ENCODE peak calls at places on chromosome 21, in four cellular contexts. One of them, this sample, is unnamed.

GRCh38 chr21:40186036-40186435 is 318.8 kb downstream of the PCP4 start:
- DNase-seq in aorta: no peak
- DNase-seq in D341Med: no peak
- DNase-seq in CD4-positive, alpha-beta memory T cell: no peak
- DNase-seq in this sample: peak

GRCh38 chr21:42040411-42041180 is 30.4 kb upstream of the ZBTB21 start:
- DNase-seq in aorta: peak
- DNase-seq in D341Med: no peak
- DNase-seq in CD4-positive, alpha-beta memory T cell: no peak
- DNase-seq in this sample: peak

GRCh38 chr21:14306143-14306907 is 76.6 kb downstream of the HSPA13 start:
- DNase-seq in aorta: no peak
- DNase-seq in D341Med: no peak
- DNase-seq in CD4-positive, alpha-beta memory T cell: no peak
- DNase-seq in this sample: peak

GRCh38 chr21:38219049-38219628 is 37.7 kb upstream of the KCNJ15 start:
- DNase-seq in aorta: peak
- DNase-seq in D341Med: peak
- DNase-seq in CD4-positive, alpha-beta memory T cell: peak
- DNase-seq in this sample: peak

GRCh38 chr21:37088196-37088595 is 15.1 kb downstream of the TTC3 start:
- DNase-seq in aorta: no peak
- DNase-seq in D341Med: no peak
- DNase-seq in CD4-positive, alpha-beta memory T cell: no peak
- DNase-seq in this sample: no peak

GRCh38 chr21:39182484-39183271 is 573 bp downstream of the PSMG1 start:
- DNase-seq in aorta: no peak
- DNase-seq in D341Med: no peak
- DNase-seq in CD4-positive, alpha-beta memory T cell: no peak
- DNase-seq in this sample: peak

GRCh38 chr21:38434913-38435533 is 63.3 kb downstream of the ERG start:
- DNase-seq in aorta: no peak
- DNase-seq in D341Med: no peak
- DNase-seq in CD4-positive, alpha-beta memory T cell: no peak
- DNase-seq in this sample: peak

GRCh38 chr21:45818276-45818903 is 163.2 kb upstream of the COL6A1 start:
- DNase-seq in aorta: no peak
- DNase-seq in D341Med: peak
- DNase-seq in CD4-positive, alpha-beta memory T cell: no peak
- DNase-seq in this sample: no peak

GRCh38 chr21:43364851-43365424 is 62.0 kb downstream of the SIK1 start:
- DNase-seq in aorta: no peak
- DNase-seq in D341Med: no peak
- DNase-seq in CD4-positive, alpha-beta memory T cell: no peak
- DNase-seq in this sample: no peak

GRCh38 chr21:41135715-41136114 is 32.2 kb upstream of the BACE2 start:
- DNase-seq in aorta: no peak
- DNase-seq in D341Med: no peak
- DNase-seq in CD4-positive, alpha-beta memory T cell: no peak
- DNase-seq in this sample: no peak

GRCh38 chr21:41169701-41170100 is 1.7 kb downstream of the BACE2 start:
- DNase-seq in aorta: no peak
- DNase-seq in D341Med: no peak
- DNase-seq in CD4-positive, alpha-beta memory T cell: no peak
- DNase-seq in this sample: no peak

GRCh38 chr21:18908641-18909040 is 505.1 kb upstream of the TMPRSS15 start:
- DNase-seq in aorta: no peak
- DNase-seq in D341Med: no peak
- DNase-seq in CD4-positive, alpha-beta memory T cell: no peak
- DNase-seq in this sample: no peak

GRCh38 chr21:43877936-43878575 is 13.0 kb downstream of the AGPAT3 start:
- DNase-seq in aorta: no peak
- DNase-seq in D341Med: no peak
- DNase-seq in CD4-positive, alpha-beta memory T cell: no peak
- DNase-seq in this sample: no peak

GRCh38 chr21:36517366-36518075 is 37.6 kb upstream of the CLDN14 start:
- DNase-seq in aorta: no peak
- DNase-seq in D341Med: no peak
- DNase-seq in CD4-positive, alpha-beta memory T cell: no peak
- DNase-seq in this sample: no peak

GRCh38 chr21:39951183-39952101 is 84.2 kb downstream of the PCP4 start:
- DNase-seq in aorta: no peak
- DNase-seq in D341Med: no peak
- DNase-seq in CD4-positive, alpha-beta memory T cell: no peak
- DNase-seq in this sample: no peak

GRCh38 chr21:15682182-15682895 is 47.4 kb upstream of the USP25 start:
- DNase-seq in aorta: no peak
- DNase-seq in D341Med: no peak
- DNase-seq in CD4-positive, alpha-beta memory T cell: peak
- DNase-seq in this sample: peak

GRCh38 chr21:37871121-37871862 is 45.0 kb downstream of the KCNJ6 start:
- DNase-seq in aorta: no peak
- DNase-seq in D341Med: no peak
- DNase-seq in CD4-positive, alpha-beta memory T cell: no peak
- DNase-seq in this sample: peak

GRCh38 chr21:43332872-43333300 is 94.0 kb downstream of the SIK1 start:
- DNase-seq in aorta: no peak
- DNase-seq in D341Med: no peak
- DNase-seq in CD4-positive, alpha-beta memory T cell: no peak
- DNase-seq in this sample: no peak

GRCh38 chr21:45043541-45044020 is 30.8 kb upstream of the ADARB1 start:
- DNase-seq in aorta: peak
- DNase-seq in D341Med: no peak
- DNase-seq in CD4-positive, alpha-beta memory T cell: no peak
- DNase-seq in this sample: no peak

GRCh38 chr21:26982767-26983166 is 15.9 kb upstream of the ADAMTS5 start:
- DNase-seq in aorta: no peak
- DNase-seq in D341Med: no peak
- DNase-seq in CD4-positive, alpha-beta memory T cell: no peak
- DNase-seq in this sample: peak

GRCh38 chr21:34836103-34836932 is 167.5 kb downstream of the CLIC6 start:
- DNase-seq in aorta: peak
- DNase-seq in D341Med: no peak
- DNase-seq in CD4-positive, alpha-beta memory T cell: no peak
- DNase-seq in this sample: peak

GRCh38 chr21:46246345-46246744 is 17.8 kb upstream of the LSS start:
- DNase-seq in aorta: no peak
- DNase-seq in D341Med: no peak
- DNase-seq in CD4-positive, alpha-beta memory T cell: no peak
- DNase-seq in this sample: no peak

GRCh38 chr21:45985471-45986315 is 4.1 kb downstream of the COL6A1 start:
- DNase-seq in aorta: peak
- DNase-seq in D341Med: no peak
- DNase-seq in CD4-positive, alpha-beta memory T cell: no peak
- DNase-seq in this sample: no peak

GRCh38 chr21:45794040-45794439 is 150.5 kb downstream of the PCBP3 start:
- DNase-seq in aorta: no peak
- DNase-seq in D341Med: no peak
- DNase-seq in CD4-positive, alpha-beta memory T cell: no peak
- DNase-seq in this sample: no peak

GRCh38 chr21:36255650-36256047 is 64.3 kb upstream of the MORC3 start:
- DNase-seq in aorta: no peak
- DNase-seq in D341Med: no peak
- DNase-seq in CD4-positive, alpha-beta memory T cell: no peak
- DNase-seq in this sample: no peak

GRCh38 chr21:36005018-36005417 is 55.3 kb downstream of the SETD4 start:
- DNase-seq in aorta: no peak
- DNase-seq in D341Med: no peak
- DNase-seq in CD4-positive, alpha-beta memory T cell: no peak
- DNase-seq in this sample: peak

GRCh38 chr21:36757246-36757645 is 58.3 kb downstream of the SIM2 start:
- DNase-seq in aorta: no peak
- DNase-seq in D341Med: no peak
- DNase-seq in CD4-positive, alpha-beta memory T cell: no peak
- DNase-seq in this sample: no peak

GRCh38 chr21:45949928-45950739 is 31.4 kb upstream of the COL6A1 start:
- DNase-seq in aorta: no peak
- DNase-seq in D341Med: peak
- DNase-seq in CD4-positive, alpha-beta memory T cell: no peak
- DNase-seq in this sample: no peak

GRCh38 chr21:36381841-36382589 is 3.2 kb upstream of the CHAF1B start:
- DNase-seq in aorta: no peak
- DNase-seq in D341Med: no peak
- DNase-seq in CD4-positive, alpha-beta memory T cell: no peak
- DNase-seq in this sample: peak

GRCh38 chr21:33543505-33544129 is 779 bp downstream of the SON start:
- DNase-seq in aorta: peak
- DNase-seq in D341Med: no peak
- DNase-seq in CD4-positive, alpha-beta memory T cell: no peak
- DNase-seq in this sample: no peak

GRCh38 chr21:42537106-42537742 is 23.6 kb downstream of the SLC37A1 start:
- DNase-seq in aorta: no peak
- DNase-seq in D341Med: peak
- DNase-seq in CD4-positive, alpha-beta memory T cell: no peak
- DNase-seq in this sample: no peak

GRCh38 chr21:26591543-26591942 is 18.5 kb upstream of the CYYR1 start:
- DNase-seq in aorta: no peak
- DNase-seq in D341Med: no peak
- DNase-seq in CD4-positive, alpha-beta memory T cell: no peak
- DNase-seq in this sample: no peak

GRCh38 chr21:32061755-32062154 is 188.9 kb downstream of the HUNK start:
- DNase-seq in aorta: no peak
- DNase-seq in D341Med: no peak
- DNase-seq in CD4-positive, alpha-beta memory T cell: no peak
- DNase-seq in this sample: no peak

GRCh38 chr21:40255665-40256064 is 388.4 kb downstream of the PCP4 start:
- DNase-seq in aorta: no peak
- DNase-seq in D341Med: peak
- DNase-seq in CD4-positive, alpha-beta memory T cell: no peak
- DNase-seq in this sample: no peak